ENCODE peak calls at places on chromosomes 1 and 21, in nine cellular contexts. L is WTC11; M is transverse colon; B is substantia nigra; P is hepatic stellate cell; Q is EL; K is stimulated activated CD4-positive, alpha-beta T cell treated with anti-CD3 and anti-CD28 coated beads, Interleukin-1b, Interleukin-23, amount 100 ng/mL, for 4 hours; E is mesenchymal stem cell; Z is Calu3. G is an unnamed sample.

GRCh38 chr21:29175408-29176147 is 45.1 kb downstream of the MAP3K7CL start:
- DNase-seq in Z (no peak), K (no peak), Q (peak), B (no peak), L (no peak), E (peak), P (no peak), M (no peak), G (no peak)

GRCh38 chr1:48793863-48794262 is 17.2 kb upstream of the BEND5 start:
- DNase-seq in Z (no peak), P (no peak), M (no peak), K (no peak), L (no peak), Q (no peak), E (no peak), B (no peak), G (no peak)

GRCh38 chr1:17347769-17348592 is 24.0 kb upstream of the PADI6 start:
- DNase-seq in K (no peak), M (no peak), Z (no peak), Q (peak), B (no peak), L (no peak), E (peak), P (no peak), G (no peak)

GRCh38 chr21:36156815-36157670 is at the start of gene DOP1B:
- DNase-seq in P (no peak), B (no peak), Q (peak), M (peak), L (peak), Z (no peak), K (no peak), E (no peak), G (no peak)

GRCh38 chr1:215002471-215002870 is 80.1 kb upstream of the KCNK2 start:
- DNase-seq in M (no peak), K (no peak), Q (peak), E (no peak), P (peak), L (no peak), Z (no peak), B (no peak), G (peak)

GRCh38 chr1:88404582-88404981 is 279.5 kb upstream of the PKN2 start:
- DNase-seq in L (peak), E (no peak), Z (no peak), K (no peak), B (no peak), Q (no peak), M (no peak), P (no peak), G (no peak)

GRCh38 chr1:90616395-90616794 is 100.7 kb downstream of the BARHL2 start:
- DNase-seq in L (peak), K (no peak), Q (peak), Z (peak), P (no peak), B (peak), E (no peak), M (no peak), G (no peak)

GRCh38 chr1:217953922-217954321 is 322.8 kb downstream of the SPATA17 start:
- DNase-seq in P (no peak), M (no peak), B (no peak), L (no peak), E (no peak), K (no peak), Z (peak), Q (no peak), G (no peak)

GRCh38 chr1:224087358-224087757 is 26.6 kb upstream of the FBXO28 start:
- DNase-seq in Z (no peak), E (no peak), Q (no peak), L (no peak), B (no peak), K (no peak), M (no peak), P (no peak), G (no peak)

GRCh38 chr1:224579526-224579925 is 36.6 kb upstream of the CNIH3 start:
- DNase-seq in E (peak), P (no peak), M (no peak), B (no peak), Z (no peak), Q (peak), L (no peak), K (no peak), G (no peak)

GRCh38 chr1:27438621-27439061 is 46.2 kb downstream of the GPR3 start:
- DNase-seq in L (no peak), P (no peak), Z (no peak), E (no peak), B (no peak), Q (no peak), M (no peak), K (no peak), G (no peak)

GRCh38 chr1:17925838-17926237 is 170.7 kb downstream of the ACTL8 start:
- DNase-seq in Z (no peak), B (no peak), E (no peak), P (no peak), Q (no peak), L (no peak), M (no peak), K (no peak), G (no peak)

GRCh38 chr1:156249593-156249992 is 1.7 kb upstream of the PAQR6 start:
- DNase-seq in E (no peak), M (no peak), P (no peak), K (no peak), B (no peak), Q (no peak), L (no peak), Z (no peak), G (no peak)

GRCh38 chr1:167922023-167922422 is 8.1 kb upstream of the ADCY10 start:
- DNase-seq in Q (peak), L (no peak), E (peak), P (peak), K (no peak), M (no peak), B (no peak), Z (no peak), G (peak)

GRCh38 chr1:209723761-209724693 is 19.4 kb downstream of the HSD11B1 start:
- DNase-seq in E (no peak), Z (no peak), P (no peak), L (no peak), Q (no peak), K (peak), B (no peak), M (no peak), G (no peak)

GRCh38 chr1:168520052-168520751 is 23.6 kb downstream of the XCL2 start:
- DNase-seq in M (no peak), Q (no peak), Z (no peak), B (no peak), E (no peak), L (peak), K (peak), P (no peak), G (no peak)

GRCh38 chr1:47569681-47570470 is 132.0 kb downstream of the FOXD2 start:
- DNase-seq in Z (peak), Q (peak), E (peak), B (no peak), M (peak), P (peak), K (no peak), L (peak), G (peak)

GRCh38 chr1:70979879-70980278 is 67.7 kb downstream of the PTGER3 start:
- DNase-seq in M (no peak), B (no peak), E (no peak), K (no peak), Q (no peak), Z (no peak), P (no peak), L (no peak), G (no peak)

GRCh38 chr1:82517586-82517985 is 716.9 kb downstream of the ADGRL2 start:
- DNase-seq in E (peak), K (no peak), P (peak), B (peak), Z (no peak), M (no peak), L (peak), Q (peak), G (no peak)

GRCh38 chr1:178581351-178581951 is 68.5 kb downstream of the TEX35 start:
- DNase-seq in Q (no peak), B (no peak), M (peak), Z (no peak), K (no peak), E (no peak), L (peak), P (no peak), G (no peak)

GRCh38 chr1:213669964-213670691 is 317.6 kb upstream of the PROX1 start:
- DNase-seq in B (no peak), Z (no peak), L (peak), P (no peak), Q (no peak), K (no peak), M (peak), E (no peak), G (no peak)

GRCh38 chr1:58848818-58849411 is 65.1 kb upstream of the JUN start:
- DNase-seq in P (peak), Q (peak), Z (peak), L (no peak), B (no peak), E (peak), K (no peak), M (peak), G (peak)

G was measured in BJ.